ENCODE peak calls at places on chromosomes 1 and 21, in four cellular contexts. One of them, this sample, is unnamed.
A peak's percentile ranks its signal among the peaks of the same experiment; 100 is the strongest.

GRCh38 chr1:66729130-66729922 is 22.9 kb upstream of the DYNLT5 start:
- DNase-seq in HepG2: no peak
- DNase-seq in GM12878: no peak
- DNase-seq in WTC11: no peak
- DNase-seq in this sample: no peak

GRCh38 chr1:8427986-8428385 is 110.1 kb downstream of the SLC45A1 start:
- DNase-seq in HepG2: no peak
- DNase-seq in GM12878: no peak
- DNase-seq in WTC11: no peak
- DNase-seq in this sample: no peak

GRCh38 chr21:45996311-45997204 is 15.0 kb downstream of the COL6A1 start:
- DNase-seq in HepG2: no peak
- DNase-seq in GM12878: no peak
- DNase-seq in WTC11: no peak
- DNase-seq in this sample: no peak

GRCh38 chr1:12371053-12371452 is 141.2 kb downstream of the VPS13D start:
- DNase-seq in HepG2: no peak
- DNase-seq in GM12878: no peak
- DNase-seq in WTC11: no peak
- DNase-seq in this sample: no peak

GRCh38 chr1:148318123-148318899 is 164.8 kb downstream of the PPIAL4G start:
- DNase-seq in HepG2: no peak
- DNase-seq in GM12878: peak; percentile 27
- DNase-seq in WTC11: peak; percentile 48
- DNase-seq in this sample: no peak

GRCh38 chr1:34929853-34930701 is 627 bp upstream of the DLGAP3 start:
- DNase-seq in HepG2: no peak
- DNase-seq in GM12878: no peak
- DNase-seq in WTC11: peak; percentile 67
- DNase-seq in this sample: no peak

GRCh38 chr1:218347316-218347712 is 2.2 kb downstream of the TGFB2 start:
- DNase-seq in HepG2: no peak
- DNase-seq in GM12878: no peak
- DNase-seq in WTC11: peak; percentile 37
- DNase-seq in this sample: no peak

GRCh38 chr21:45137612-45137937 is 63.2 kb downstream of the ADARB1 start:
- DNase-seq in HepG2: no peak
- DNase-seq in GM12878: no peak
- DNase-seq in WTC11: no peak
- DNase-seq in this sample: no peak

GRCh38 chr1:105909811-105910210 is 1146.7 kb upstream of the PRMT6 start:
- DNase-seq in HepG2: no peak
- DNase-seq in GM12878: no peak
- DNase-seq in WTC11: no peak
- DNase-seq in this sample: no peak

GRCh38 chr1:97038410-97038809 is 316.8 kb downstream of the PTBP2 start:
- DNase-seq in HepG2: no peak
- DNase-seq in GM12878: no peak
- DNase-seq in WTC11: no peak
- DNase-seq in this sample: no peak

GRCh38 chr1:162335126-162335525 is 41.5 kb downstream of the SPATA46 start:
- DNase-seq in HepG2: no peak
- DNase-seq in GM12878: no peak
- DNase-seq in WTC11: no peak
- DNase-seq in this sample: no peak

GRCh38 chr1:186740324-186740723 is 60.1 kb upstream of the PTGS2 start:
- DNase-seq in HepG2: no peak
- DNase-seq in GM12878: no peak
- DNase-seq in WTC11: no peak
- DNase-seq in this sample: no peak

GRCh38 chr1:204341380-204341779 is 18.3 kb downstream of the PLEKHA6 start:
- DNase-seq in HepG2: peak; percentile 16
- DNase-seq in GM12878: no peak
- DNase-seq in WTC11: no peak
- DNase-seq in this sample: no peak

GRCh38 chr1:161115132-161115711 is 2.6 kb downstream of the PFDN2 start:
- DNase-seq in HepG2: peak; percentile 32
- DNase-seq in GM12878: no peak
- DNase-seq in WTC11: no peak
- DNase-seq in this sample: no peak

GRCh38 chr1:204108312-204109141 is 35.6 kb downstream of the SOX13 start:
- DNase-seq in HepG2: no peak
- DNase-seq in GM12878: no peak
- DNase-seq in WTC11: peak; percentile 66
- DNase-seq in this sample: no peak

GRCh38 chr1:33143698-33144097 is 38.1 kb downstream of the TRIM62 start:
- DNase-seq in HepG2: no peak
- DNase-seq in GM12878: no peak
- DNase-seq in WTC11: no peak
- DNase-seq in this sample: no peak

GRCh38 chr1:9822897-9823692 is 670 bp downstream of the CLSTN1 start:
- DNase-seq in HepG2: no peak
- DNase-seq in GM12878: no peak
- DNase-seq in WTC11: peak; percentile 33
- DNase-seq in this sample: peak; percentile 40

GRCh38 chr1:68285046-68285445 is 52.7 kb upstream of the WLS start:
- DNase-seq in HepG2: no peak
- DNase-seq in GM12878: no peak
- DNase-seq in WTC11: no peak
- DNase-seq in this sample: no peak

GRCh38 chr1:38826262-38826661 is 33.3 kb downstream of the RRAGC start:
- DNase-seq in HepG2: no peak
- DNase-seq in GM12878: no peak
- DNase-seq in WTC11: no peak
- DNase-seq in this sample: no peak

GRCh38 chr21:37746849-37747248 is 169.4 kb downstream of the KCNJ6 start:
- DNase-seq in HepG2: no peak
- DNase-seq in GM12878: no peak
- DNase-seq in WTC11: no peak
- DNase-seq in this sample: no peak

GRCh38 chr1:24904731-24905354 is 25.2 kb downstream of the RUNX3 start:
- DNase-seq in HepG2: no peak
- DNase-seq in GM12878: no peak
- DNase-seq in WTC11: no peak
- DNase-seq in this sample: no peak

GRCh38 chr21:27885296-27885711 is 918.4 kb upstream of the ADAMTS5 start:
- DNase-seq in HepG2: no peak
- DNase-seq in GM12878: no peak
- DNase-seq in WTC11: no peak
- DNase-seq in this sample: no peak

GRCh38 chr1:17109897-17110554 is 9.2 kb downstream of the PADI2 start:
- DNase-seq in HepG2: no peak
- DNase-seq in GM12878: no peak
- DNase-seq in WTC11: no peak
- DNase-seq in this sample: no peak

GRCh38 chr21:45994738-45995685 is 13.4 kb downstream of the COL6A1 start:
- DNase-seq in HepG2: no peak
- DNase-seq in GM12878: no peak
- DNase-seq in WTC11: peak; percentile 10
- DNase-seq in this sample: no peak

GRCh38 chr1:224852901-224853568 is 76.4 kb upstream of the DNAH14 start:
- DNase-seq in HepG2: peak; percentile 15
- DNase-seq in GM12878: peak; percentile 34
- DNase-seq in WTC11: no peak
- DNase-seq in this sample: peak; percentile 50

GRCh38 chr1:113534875-113535274 is 144.6 kb downstream of the MAGI3 start:
- DNase-seq in HepG2: no peak
- DNase-seq in GM12878: no peak
- DNase-seq in WTC11: no peak
- DNase-seq in this sample: no peak

GRCh38 chr1:201916649-201917249 is 28.1 kb downstream of the SHISA4 start:
- DNase-seq in HepG2: peak; percentile 36
- DNase-seq in GM12878: no peak
- DNase-seq in WTC11: no peak
- DNase-seq in this sample: peak; percentile 72

GRCh38 chr1:33137800-33138199 is 44.0 kb downstream of the TRIM62 start:
- DNase-seq in HepG2: peak; percentile 32
- DNase-seq in GM12878: no peak
- DNase-seq in WTC11: peak; percentile 86
- DNase-seq in this sample: peak; percentile 52

DNA sequence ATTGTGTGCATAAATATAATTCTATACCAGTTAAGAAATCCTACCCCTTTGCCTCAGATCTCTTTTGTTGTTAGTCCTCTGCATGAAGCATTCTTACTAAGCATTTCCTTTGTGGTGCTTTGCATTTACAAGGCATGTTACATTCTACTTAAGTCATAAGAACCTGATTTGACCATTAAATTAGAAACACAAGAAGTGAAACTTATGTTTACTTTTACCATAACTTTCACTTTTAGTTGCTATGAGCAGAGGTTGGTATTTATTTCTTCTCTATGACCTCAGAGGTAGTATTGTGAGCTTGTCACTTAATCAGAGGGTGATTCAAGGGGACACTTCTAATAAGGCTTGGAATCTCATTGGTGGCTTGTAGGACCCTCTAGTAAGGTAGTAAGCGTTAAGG is 9.0 kb downstream of the FAM20B start:
- DNase-seq in HepG2: no peak
- DNase-seq in GM12878: peak; percentile 77
- DNase-seq in WTC11: no peak
- DNase-seq in this sample: no peak
- TF ChIP-seq CBFB in HepG2: no peak
- TF ChIP-seq CBFB in GM12878: no peak
- TF ChIP-seq CBFB in WTC11: no peak
- TF ChIP-seq CBFB in this sample: no peak

GRCh38 chr1:205631010-205631726 is 643 bp downstream of the ELK4 start:
- DNase-seq in HepG2: peak; percentile 89
- DNase-seq in GM12878: peak; percentile 91
- DNase-seq in WTC11: peak; percentile 81
- DNase-seq in this sample: peak; percentile 93
- TF ChIP-seq CBFB in HepG2: peak; percentile 35
- TF ChIP-seq CBFB in GM12878: peak; percentile 19
- TF ChIP-seq CBFB in WTC11: no peak
- TF ChIP-seq CBFB in this sample: no peak

DNA sequence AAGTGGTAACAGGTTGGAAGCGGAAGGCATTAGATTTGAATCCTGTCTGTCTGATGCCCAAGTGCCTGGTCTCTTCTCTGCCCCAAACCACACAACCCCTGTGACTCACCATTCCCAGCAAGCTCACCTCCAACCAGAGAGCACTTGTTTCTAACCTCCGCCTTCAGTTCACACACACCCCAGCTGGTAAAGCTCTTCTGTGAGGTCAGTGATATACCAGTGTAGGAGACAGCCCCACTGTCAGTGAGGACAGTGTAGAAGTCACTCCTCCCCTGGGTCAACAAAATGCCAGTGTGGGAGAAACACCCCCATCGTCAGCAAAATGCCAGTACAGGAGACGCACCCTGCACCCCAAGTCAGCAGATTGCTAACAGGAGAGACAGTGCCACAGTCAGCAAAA is 2.6 kb downstream of the RIMS3 start:
- DNase-seq in HepG2: no peak
- DNase-seq in GM12878: no peak
- DNase-seq in WTC11: no peak
- DNase-seq in this sample: no peak
- TF ChIP-seq CBFB in HepG2: no peak
- TF ChIP-seq CBFB in GM12878: no peak
- TF ChIP-seq CBFB in WTC11: no peak
- TF ChIP-seq CBFB in this sample: no peak

GRCh38 chr1:150548324-150548631 is 930 bp upstream of the ADAMTSL4 start:
- DNase-seq in HepG2: no peak
- DNase-seq in GM12878: no peak
- DNase-seq in WTC11: no peak
- DNase-seq in this sample: no peak
- TF ChIP-seq CBFB in HepG2: no peak
- TF ChIP-seq CBFB in GM12878: no peak
- TF ChIP-seq CBFB in WTC11: no peak
- TF ChIP-seq CBFB in this sample: no peak

DNA sequence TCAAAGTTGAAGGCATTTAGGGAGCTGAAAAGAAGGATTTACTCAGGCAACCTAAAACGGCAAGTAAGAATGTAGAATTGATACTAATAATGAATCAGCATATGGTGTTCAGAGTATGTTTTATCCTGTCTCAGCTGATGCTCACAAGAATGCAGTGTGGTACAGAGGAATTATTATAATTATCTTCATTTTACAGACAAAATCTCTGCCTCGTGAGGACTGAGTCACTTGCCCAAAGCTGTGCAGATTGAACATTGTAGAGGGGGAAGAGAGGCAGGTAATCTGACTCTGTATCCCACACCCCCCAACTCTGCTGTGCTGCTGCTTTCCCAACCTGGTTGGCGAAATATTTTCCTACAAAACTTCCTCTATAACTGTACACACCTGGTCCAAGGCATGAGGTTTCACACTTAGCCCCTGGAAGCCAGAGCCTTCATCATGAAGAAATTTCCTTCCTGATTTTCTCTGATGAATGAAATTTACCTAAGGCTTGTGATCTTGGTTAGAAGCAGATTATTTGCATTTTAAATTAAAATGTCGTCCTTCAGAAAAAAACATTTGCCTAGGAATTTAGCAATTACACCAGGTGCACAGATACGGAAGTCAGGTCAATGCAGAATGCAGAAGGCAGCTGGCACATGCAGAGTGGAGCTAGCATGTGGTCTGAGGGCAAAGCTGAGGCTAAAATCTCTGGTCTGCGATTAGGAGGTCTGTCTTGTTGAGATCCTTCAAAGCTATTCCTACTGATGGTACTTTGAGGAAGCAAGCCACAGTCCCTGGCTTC is 52.8 kb downstream of the DPT start:
- DNase-seq in HepG2: no peak
- DNase-seq in GM12878: no peak
- DNase-seq in WTC11: no peak
- DNase-seq in this sample: no peak
- TF ChIP-seq CBFB in HepG2: no peak
- TF ChIP-seq CBFB in GM12878: no peak
- TF ChIP-seq CBFB in WTC11: no peak
- TF ChIP-seq CBFB in this sample: no peak

GRCh38 chr1:234375672-234376071 is 2.4 kb downstream of the COA6 start:
- DNase-seq in HepG2: no peak
- DNase-seq in GM12878: no peak
- DNase-seq in WTC11: no peak
- DNase-seq in this sample: no peak
- TF ChIP-seq CBFB in HepG2: no peak
- TF ChIP-seq CBFB in GM12878: no peak
- TF ChIP-seq CBFB in WTC11: no peak
- TF ChIP-seq CBFB in this sample: no peak

GRCh38 chr1:44464361-44464760 is 59.3 kb downstream of the RNF220 start:
- DNase-seq in HepG2: no peak
- DNase-seq in GM12878: no peak
- DNase-seq in WTC11: no peak
- DNase-seq in this sample: no peak

GRCh38 chr1:44454704-44455103 is 49.6 kb downstream of the RNF220 start:
- DNase-seq in HepG2: no peak
- DNase-seq in GM12878: no peak
- DNase-seq in WTC11: no peak
- DNase-seq in this sample: no peak

GRCh38 chr1:44460107-44460885 is 55.2 kb downstream of the RNF220 start:
- DNase-seq in HepG2: no peak
- DNase-seq in GM12878: no peak
- DNase-seq in WTC11: no peak
- DNase-seq in this sample: no peak
- TF ChIP-seq CBFB in HepG2: no peak
- TF ChIP-seq CBFB in GM12878: no peak
- TF ChIP-seq CBFB in WTC11: no peak
- TF ChIP-seq CBFB in this sample: no peak